ENCODE peak calls at places on chromosomes 1 and 21, in five cellular contexts. One of them, this sample, is unnamed.

GRCh38 chr1:168360151-168360550 is 79.5 kb downstream of the TBX19 start:
- DNase-seq in upper lobe of right lung: no peak
- DNase-seq in uterus: no peak
- DNase-seq in tibial artery: no peak
- DNase-seq in IMR-90: no peak
- DNase-seq in this sample: no peak

GRCh38 chr1:157114183-157115121 is 14.8 kb upstream of the ETV3L start:
- DNase-seq in upper lobe of right lung: peak; percentile 40
- DNase-seq in uterus: no peak
- DNase-seq in tibial artery: peak; percentile 46
- DNase-seq in IMR-90: no peak
- DNase-seq in this sample: no peak

GRCh38 chr1:119544165-119544762 is 37.3 kb downstream of the HSD3B1 start:
- DNase-seq in upper lobe of right lung: no peak
- DNase-seq in uterus: no peak
- DNase-seq in tibial artery: no peak
- DNase-seq in IMR-90: no peak
- DNase-seq in this sample: no peak

GRCh38 chr1:67874501-67875111 is 41.3 kb upstream of the GNG12 start:
- DNase-seq in upper lobe of right lung: no peak
- DNase-seq in uterus: no peak
- DNase-seq in tibial artery: no peak
- DNase-seq in IMR-90: no peak
- DNase-seq in this sample: no peak

GRCh38 chr1:183476081-183476480 is 3.8 kb downstream of the SMG7 start:
- DNase-seq in upper lobe of right lung: no peak
- DNase-seq in uterus: no peak
- DNase-seq in tibial artery: no peak
- DNase-seq in IMR-90: no peak
- DNase-seq in this sample: no peak

GRCh38 chr1:33248244-33248643 is 8.0 kb upstream of the ZNF362 start:
- DNase-seq in upper lobe of right lung: no peak
- DNase-seq in uterus: no peak
- DNase-seq in tibial artery: no peak
- DNase-seq in IMR-90: no peak
- DNase-seq in this sample: no peak

GRCh38 chr1:5988596-5989285 is 3.5 kb downstream of the NPHP4 start:
- DNase-seq in upper lobe of right lung: peak; percentile 62
- DNase-seq in uterus: no peak
- DNase-seq in tibial artery: no peak
- DNase-seq in IMR-90: no peak
- DNase-seq in this sample: no peak

GRCh38 chr1:36638268-36638667 is 155.6 kb upstream of the CSF3R start:
- DNase-seq in upper lobe of right lung: no peak
- DNase-seq in uterus: no peak
- DNase-seq in tibial artery: no peak
- DNase-seq in IMR-90: peak; percentile 55
- DNase-seq in this sample: no peak

GRCh38 chr1:240619901-240620621 is 8.1 kb upstream of the GREM2 start:
- DNase-seq in upper lobe of right lung: no peak
- DNase-seq in uterus: no peak
- DNase-seq in tibial artery: no peak
- DNase-seq in IMR-90: no peak
- DNase-seq in this sample: no peak

GRCh38 chr1:209086486-209087192 is 496.9 kb upstream of the CAMK1G start:
- DNase-seq in upper lobe of right lung: no peak
- DNase-seq in uterus: no peak
- DNase-seq in tibial artery: no peak
- DNase-seq in IMR-90: no peak
- DNase-seq in this sample: no peak

GRCh38 chr1:188822248-188822647 is 1655.4 kb downstream of the BRINP3 start:
- DNase-seq in upper lobe of right lung: no peak
- DNase-seq in uterus: no peak
- DNase-seq in tibial artery: no peak
- DNase-seq in IMR-90: peak; percentile 29
- DNase-seq in this sample: no peak

GRCh38 chr1:17668638-17669175 is 86.4 kb upstream of the ACTL8 start:
- DNase-seq in upper lobe of right lung: no peak
- DNase-seq in uterus: no peak
- DNase-seq in tibial artery: no peak
- DNase-seq in IMR-90: no peak
- DNase-seq in this sample: no peak

GRCh38 chr1:188371295-188371806 is 1542.6 kb downstream of the PLA2G4A start:
- DNase-seq in upper lobe of right lung: no peak
- DNase-seq in uterus: no peak
- DNase-seq in tibial artery: no peak
- DNase-seq in IMR-90: peak; percentile 6
- DNase-seq in this sample: no peak

GRCh38 chr1:15410884-15411245 is 1.2 kb downstream of the EFHD2 start:
- DNase-seq in upper lobe of right lung: no peak
- DNase-seq in uterus: no peak
- DNase-seq in tibial artery: no peak
- DNase-seq in IMR-90: no peak
- DNase-seq in this sample: no peak

GRCh38 chr1:20411196-20411980 is 74.6 kb downstream of the CAMK2N1 start:
- DNase-seq in upper lobe of right lung: no peak
- DNase-seq in uterus: no peak
- DNase-seq in tibial artery: peak; percentile 48
- DNase-seq in IMR-90: peak; percentile 97
- DNase-seq in this sample: peak; percentile 57

GRCh38 chr1:156618853-156619581 is at the start of gene HAPLN2:
- DNase-seq in upper lobe of right lung: peak; percentile 35
- DNase-seq in uterus: no peak
- DNase-seq in tibial artery: no peak
- DNase-seq in IMR-90: no peak
- DNase-seq in this sample: no peak

GRCh38 chr1:168709896-168710305 is 19.1 kb downstream of the DPT start:
- DNase-seq in upper lobe of right lung: no peak
- DNase-seq in uterus: no peak
- DNase-seq in tibial artery: no peak
- DNase-seq in IMR-90: no peak
- DNase-seq in this sample: no peak

GRCh38 chr1:212459656-212460055 is 26.9 kb downstream of the NENF start:
- DNase-seq in upper lobe of right lung: no peak
- DNase-seq in uterus: no peak
- DNase-seq in tibial artery: no peak
- DNase-seq in IMR-90: no peak
- DNase-seq in this sample: no peak

GRCh38 chr1:29270881-29271390 is 34.6 kb downstream of the PTPRU start:
- DNase-seq in upper lobe of right lung: no peak
- DNase-seq in uterus: no peak
- DNase-seq in tibial artery: no peak
- DNase-seq in IMR-90: no peak
- DNase-seq in this sample: peak; percentile 36

GRCh38 chr1:27600500-27601175 is 3.3 kb downstream of the AHDC1 start:
- DNase-seq in upper lobe of right lung: no peak
- DNase-seq in uterus: peak; percentile 44
- DNase-seq in tibial artery: no peak
- DNase-seq in IMR-90: peak; percentile 45
- DNase-seq in this sample: no peak

GRCh38 chr1:179550753-179551682 is 24.7 kb downstream of the NPHS2 start:
- DNase-seq in upper lobe of right lung: no peak
- DNase-seq in uterus: no peak
- DNase-seq in tibial artery: no peak
- DNase-seq in IMR-90: peak; percentile 63
- DNase-seq in this sample: no peak

GRCh38 chr1:1207254-1207902 is 986 bp upstream of the TNFRSF18 start:
- DNase-seq in upper lobe of right lung: no peak
- DNase-seq in uterus: no peak
- DNase-seq in tibial artery: no peak
- DNase-seq in IMR-90: no peak
- DNase-seq in this sample: no peak

GRCh38 chr1:6624712-6625578 is at the start of gene THAP3:
- DNase-seq in upper lobe of right lung: peak; percentile 95
- DNase-seq in uterus: peak; percentile 85
- DNase-seq in tibial artery: peak; percentile 92
- DNase-seq in IMR-90: peak; percentile 85
- DNase-seq in this sample: peak; percentile 89

GRCh38 chr1:29835486-29836273 is 599.4 kb downstream of the PTPRU start:
- DNase-seq in upper lobe of right lung: no peak
- DNase-seq in uterus: no peak
- DNase-seq in tibial artery: peak; percentile 37
- DNase-seq in IMR-90: no peak
- DNase-seq in this sample: peak; percentile 50

GRCh38 chr1:6059866-6060265 is 14.2 kb downstream of the KCNAB2 start:
- DNase-seq in upper lobe of right lung: no peak
- DNase-seq in uterus: no peak
- DNase-seq in tibial artery: no peak
- DNase-seq in IMR-90: no peak
- DNase-seq in this sample: no peak

GRCh38 chr1:245288796-245289195 is 134.0 kb downstream of the KIF26B start:
- DNase-seq in upper lobe of right lung: no peak
- DNase-seq in uterus: no peak
- DNase-seq in tibial artery: no peak
- DNase-seq in IMR-90: peak; percentile 13
- DNase-seq in this sample: no peak
- TF ChIP-seq CTCF in upper lobe of right lung: no peak
- TF ChIP-seq CTCF in uterus: no peak
- TF ChIP-seq CTCF in tibial artery: no peak
- TF ChIP-seq CTCF in IMR-90: no peak
- TF ChIP-seq CTCF in this sample: no peak

GRCh38 chr1:86388777-86389176 is 7.3 kb downstream of the ODF2L start:
- DNase-seq in upper lobe of right lung: no peak
- DNase-seq in uterus: no peak
- DNase-seq in tibial artery: no peak
- DNase-seq in IMR-90: no peak
- DNase-seq in this sample: no peak

GRCh38 chr1:86389315-86389714 is 6.8 kb downstream of the ODF2L start:
- DNase-seq in upper lobe of right lung: no peak
- DNase-seq in uterus: no peak
- DNase-seq in tibial artery: no peak
- DNase-seq in IMR-90: no peak
- DNase-seq in this sample: no peak

GRCh38 chr1:86395771-86396502 is at the start of gene ODF2L:
- DNase-seq in upper lobe of right lung: peak; percentile 96
- DNase-seq in uterus: peak; percentile 86
- DNase-seq in tibial artery: peak; percentile 92
- DNase-seq in IMR-90: peak; percentile 74
- DNase-seq in this sample: peak; percentile 92

GRCh38 chr1:86396503-86396900 is 379 bp upstream of the ODF2L start:
- DNase-seq in upper lobe of right lung: no peak
- DNase-seq in uterus: no peak
- DNase-seq in tibial artery: no peak
- DNase-seq in IMR-90: no peak
- DNase-seq in this sample: no peak

DNA sequence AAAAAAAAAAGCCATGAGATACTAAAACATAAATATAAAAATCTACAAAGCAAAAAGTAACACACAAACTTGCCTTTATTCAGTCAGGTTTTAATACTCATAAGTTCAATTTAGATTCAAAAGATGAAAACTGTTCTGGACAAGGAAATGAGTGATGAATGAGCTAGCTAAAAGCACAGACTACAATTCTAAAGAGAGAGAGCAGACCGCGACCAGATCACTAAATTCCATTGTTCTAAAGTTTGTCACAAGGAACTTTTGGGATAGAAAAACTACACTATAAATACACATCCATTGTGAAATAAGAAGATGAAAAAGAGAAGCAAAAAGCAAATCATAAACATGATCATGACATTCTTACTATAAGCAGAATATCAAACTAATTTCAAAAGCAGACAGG is 1.7 kb downstream of the ODF2L start:
- DNase-seq in upper lobe of right lung: no peak
- DNase-seq in uterus: no peak
- DNase-seq in tibial artery: no peak
- DNase-seq in IMR-90: peak; percentile 49
- DNase-seq in this sample: no peak
- H3K4me3 ChIP-seq in upper lobe of right lung: peak overlapping the region; percentile 78
- H3K4me3 ChIP-seq in uterus: no peak overlapping the region
- H3K4me3 ChIP-seq in tibial artery: no peak overlapping the region
- H3K4me3 ChIP-seq in IMR-90: no peak overlapping the region
- H3K4me3 ChIP-seq in this sample: no peak overlapping the region

DNA sequence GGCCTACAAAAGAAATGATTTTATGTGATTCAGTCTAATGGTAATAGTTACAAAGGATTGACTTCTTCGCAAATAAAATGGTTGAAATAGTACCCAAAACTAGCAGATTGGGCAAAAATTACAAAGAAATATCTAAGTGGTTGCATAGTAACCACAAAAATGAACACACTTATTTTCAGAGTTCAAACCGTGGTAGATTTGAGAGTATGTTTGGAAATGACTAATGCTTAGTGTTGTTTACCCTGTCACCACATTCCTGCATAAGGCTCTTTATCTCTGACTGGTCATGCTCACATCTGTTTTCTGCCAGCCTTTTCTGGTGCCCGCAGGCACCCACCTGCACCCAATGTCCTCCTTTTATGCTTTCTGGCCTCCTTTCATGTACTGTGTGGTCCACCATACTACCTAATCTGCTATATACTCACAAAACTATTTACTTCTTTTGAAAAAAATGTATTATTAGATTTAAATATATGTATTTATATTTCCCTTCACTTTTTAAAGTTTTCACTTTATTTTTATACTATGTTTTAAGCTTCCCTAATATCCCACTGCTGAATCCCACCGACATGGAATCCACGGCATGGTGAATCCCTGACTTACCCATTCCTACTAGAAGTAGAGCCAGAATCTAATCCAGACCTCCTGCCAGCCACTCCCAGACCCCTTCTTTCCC is 30.3 kb downstream of the PTPRC start:
- DNase-seq in upper lobe of right lung: no peak
- DNase-seq in uterus: no peak
- DNase-seq in tibial artery: no peak
- DNase-seq in IMR-90: peak; percentile 95
- DNase-seq in this sample: no peak
- H3K27ac ChIP-seq in upper lobe of right lung: peak overlapping the region; percentile 27
- H3K27ac ChIP-seq in uterus: no peak overlapping the region
- H3K27ac ChIP-seq in tibial artery: no peak overlapping the region
- H3K27ac ChIP-seq in IMR-90: peak overlapping the region; percentile 57
- H3K27ac ChIP-seq in this sample: no peak overlapping the region

GRCh38 chr21:39105836-39106235 is 77.4 kb downstream of the PSMG1 start:
- DNase-seq in upper lobe of right lung: no peak
- DNase-seq in uterus: no peak
- DNase-seq in tibial artery: no peak
- DNase-seq in IMR-90: no peak
- DNase-seq in this sample: peak; percentile 11
- TF ChIP-seq CTCF in upper lobe of right lung: no peak
- TF ChIP-seq CTCF in uterus: no peak
- TF ChIP-seq CTCF in tibial artery: no peak
- TF ChIP-seq CTCF in IMR-90: no peak
- TF ChIP-seq CTCF in this sample: no peak

This sample was measured in coronary artery.